ENCODE peak calls at places on chromosomes 3 and 15, in ten cellular contexts. D is breast epithelium, I is GM12865, H is cardiac muscle cell, X is PC-3, E is stomach, G is tibial nerve, N is cardiac fibroblast, F is brain microvascular endothelial cell, A is mammary epithelial cell. O is an unnamed sample.

GRCh38 chr3:58102976-58103447 is 94.8 kb downstream of the FLNB start:
- DNase-seq in D (peak), I (no peak), H (no peak), X (no peak), E (peak), G (no peak), N (no peak), F (no peak), A (peak), O (no peak)

GRCh38 chr3:138412821-138413531 is 21.4 kb upstream of the ESYT3 start:
- DNase-seq in D (no peak), I (no peak), H (no peak), X (peak), E (no peak), G (no peak), N (peak), F (no peak), A (no peak), O (no peak)

GRCh38 chr15:75929799-75930565 is 26.3 kb downstream of the FBXO22 start:
- DNase-seq in D (no peak), I (peak), H (peak), X (no peak), E (no peak), G (no peak), N (no peak), F (no peak), A (no peak), O (no peak)

GRCh38 chr15:67762610-67763368 is 62.5 kb upstream of the SKOR1 start:
- DNase-seq in D (no peak), I (peak), H (no peak), X (no peak), E (no peak), G (no peak), N (no peak), F (no peak), A (no peak), O (no peak)

GRCh38 chr3:775178-775885 is 317.5 kb upstream of the CNTN6 start:
- DNase-seq in D (no peak), I (peak), H (no peak), X (peak), E (no peak), G (no peak), N (no peak), F (no peak), A (peak), O (no peak)

GRCh38 chr3:178063475-178063874 is 472.8 kb upstream of the KCNMB2 start:
- DNase-seq in D (no peak), I (no peak), H (no peak), X (peak), E (no peak), G (no peak), N (peak), F (no peak), A (no peak), O (peak)

GRCh38 chr3:66499881-66500574 is 794 bp downstream of the LRIG1 start:
- DNase-seq in D (no peak), I (peak), H (peak), X (no peak), E (peak), G (peak), N (peak), F (no peak), A (peak), O (no peak)

GRCh38 chr15:68620721-68621528 is 42.1 kb downstream of the CORO2B start:
- DNase-seq in D (peak), I (no peak), H (peak), X (no peak), E (peak), G (peak), N (peak), F (peak), A (no peak), O (peak)

GRCh38 chr3:58299839-58300516 is 6.1 kb upstream of the RPP14 start:
- DNase-seq in D (no peak), I (peak), H (peak), X (peak), E (no peak), G (peak), N (peak), F (peak), A (peak), O (peak)

DNA sequence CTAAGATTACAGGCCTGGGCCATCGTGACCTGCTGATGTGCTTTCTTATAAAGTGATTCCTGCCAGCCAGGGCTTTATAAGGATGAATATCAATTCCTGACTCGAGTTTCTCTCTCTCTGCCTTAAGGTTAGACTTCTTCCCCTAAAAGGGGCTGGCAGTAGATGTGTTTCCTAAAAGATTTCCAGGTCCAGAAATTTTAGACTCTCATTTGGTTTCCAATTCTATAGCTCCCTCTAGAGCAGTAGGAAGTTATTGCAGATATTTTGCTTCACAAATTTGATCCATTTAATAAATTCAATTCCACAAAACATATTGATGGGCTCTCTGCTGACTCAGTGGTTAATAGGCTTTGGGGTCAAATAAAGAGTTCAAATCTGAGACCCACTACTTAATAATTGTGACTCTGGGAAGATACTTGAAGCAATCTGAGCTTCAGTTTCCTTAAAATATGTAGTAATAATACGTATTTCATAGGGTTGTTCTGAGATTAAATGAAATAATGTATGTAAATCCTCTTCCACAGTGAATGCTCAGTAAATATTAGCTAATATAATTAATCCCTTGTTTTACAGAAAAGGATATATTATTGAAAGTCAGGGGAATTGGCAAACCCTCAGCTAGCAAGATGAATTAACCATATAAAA is 2.1 kb downstream of the TRIM69 start:
- DNase-seq in D (no peak), I (peak), H (peak), X (peak), E (no peak), G (no peak), N (peak), F (no peak), A (peak), O (no peak)
- H3K4me3 ChIP-seq in D (no peak), I (no peak), H (no peak), X (no peak), E (no peak), G (no peak), N (no peak), F (no peak), A (no peak), O (no peak)

DNA sequence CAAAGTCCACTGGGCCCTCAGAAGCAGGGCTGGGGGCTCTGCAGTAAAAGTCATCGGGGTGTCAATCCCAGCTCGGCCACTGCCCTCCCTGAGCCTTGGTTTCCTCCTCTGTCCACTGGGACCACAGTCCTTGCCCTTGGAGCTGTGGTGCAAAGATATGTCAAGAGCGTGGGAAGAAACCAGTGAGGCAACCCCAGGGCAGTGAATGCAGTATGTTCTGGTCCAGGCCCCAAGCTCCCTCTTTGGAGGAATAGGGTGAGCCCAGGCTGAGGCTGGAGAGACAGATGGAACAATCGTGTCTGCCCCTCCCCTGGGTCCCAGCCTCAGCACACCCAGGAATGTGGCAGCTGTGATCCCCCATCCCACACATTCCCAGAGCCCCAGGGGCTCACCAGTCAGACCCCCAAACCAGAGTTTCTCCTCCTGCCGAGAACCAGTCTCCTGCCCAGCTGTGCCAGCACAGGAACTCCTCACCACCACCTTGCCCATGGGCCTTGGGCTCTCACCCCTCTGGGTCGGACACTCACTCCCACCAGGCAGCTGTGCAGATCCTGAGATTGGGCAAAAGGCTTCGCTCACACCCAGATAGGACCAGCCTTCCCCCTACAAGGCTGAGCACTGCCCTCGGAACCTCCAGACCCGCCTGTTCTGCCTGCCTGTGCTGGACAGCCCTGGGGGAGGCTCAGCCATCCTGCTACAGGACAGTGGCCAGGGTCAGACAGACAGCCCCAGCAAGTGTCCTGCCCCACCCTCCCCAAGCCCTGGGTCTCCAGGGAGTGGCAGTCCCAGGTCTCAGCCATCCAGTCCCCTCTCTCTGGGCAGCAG is 546 bp downstream of the GRIP2 start:
- DNase-seq in D (no peak), I (no peak), H (no peak), X (no peak), E (no peak), G (no peak), N (no peak), F (no peak), A (no peak), O (no peak)
- H3K4me3 ChIP-seq in D (peak), I (no peak), H (no peak), X (no peak), E (no peak), G (no peak), N (no peak), F (no peak), A (no peak), O (no peak)

GRCh38 chr3:52441122-52441771 is 3.7 kb downstream of the SEMA3G start:
- DNase-seq in D (no peak), I (no peak), H (no peak), X (no peak), E (no peak), G (no peak), N (no peak), F (no peak), A (no peak), O (no peak)
- H3K4me3 ChIP-seq in D (peak), I (no peak), H (no peak), X (no peak), E (no peak), G (no peak), N (no peak), F (no peak), A (no peak), O (no peak)

GRCh38 chr3:24492971-24493551 is 1.6 kb downstream of the THRB start:
- DNase-seq in D (no peak), I (no peak), H (no peak), X (peak), E (no peak), G (no peak), N (no peak), F (no peak), A (no peak), O (no peak)
- H3K4me3 ChIP-seq in D (peak), I (no peak), H (no peak), X (peak), E (peak), G (no peak), N (no peak), F (no peak), A (peak), O (no peak)

DNA sequence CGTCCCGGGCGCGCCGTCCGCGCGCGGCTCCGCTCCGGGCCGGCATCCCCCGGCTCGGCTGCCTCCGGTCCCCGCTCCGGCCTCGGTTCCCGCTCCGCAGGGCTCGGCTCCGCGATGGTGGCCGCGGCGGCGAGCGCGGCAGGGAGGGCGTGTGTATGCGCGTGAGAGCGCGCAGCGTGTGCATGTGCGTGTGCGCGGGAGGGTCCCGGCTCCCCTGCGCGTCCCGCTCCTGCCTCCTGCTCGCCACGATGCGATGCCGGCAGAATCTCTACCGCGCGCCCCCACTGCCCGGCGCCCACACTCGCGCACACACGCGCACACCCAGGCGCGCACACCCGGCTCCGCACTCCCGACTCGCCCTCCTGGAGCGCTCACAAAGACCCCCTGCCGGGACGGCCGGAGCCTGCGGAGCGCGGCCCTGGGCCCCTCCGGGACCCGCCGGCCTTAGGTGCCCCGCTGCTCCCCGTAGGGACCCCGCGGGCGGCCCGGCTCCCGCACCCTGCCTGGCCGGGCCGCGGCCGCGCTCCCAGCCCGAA is 186.6 kb upstream of the LINGO1 start:
- DNase-seq in D (no peak), I (no peak), H (peak), X (no peak), E (no peak), G (no peak), N (no peak), F (no peak), A (peak), O (no peak)
- H3K4me3 ChIP-seq in D (peak), I (no peak), H (peak), X (no peak), E (peak), G (peak), N (no peak), F (no peak), A (peak), O (peak)

GRCh38 chr15:88645171-88646087 is 6.6 kb downstream of the ISG20 start:
- DNase-seq in D (no peak), I (peak), H (no peak), X (no peak), E (peak), G (no peak), N (no peak), F (no peak), A (no peak), O (no peak)

GRCh38 chr15:88637841-88638625 is 783 bp upstream of the ISG20 start:
- DNase-seq in D (no peak), I (no peak), H (no peak), X (no peak), E (no peak), G (no peak), N (no peak), F (no peak), A (no peak), O (no peak)

GRCh38 chr15:88638626-88639372 is at the start of gene ISG20:
- DNase-seq in D (peak), I (peak), H (peak), X (peak), E (peak), G (peak), N (peak), F (peak), A (peak), O (peak)

GRCh38 chr15:88644741-88645140 is 5.9 kb downstream of the ISG20 start:
- DNase-seq in D (no peak), I (no peak), H (no peak), X (no peak), E (peak), G (no peak), N (no peak), F (no peak), A (no peak), O (no peak)

GRCh38 chr15:88641959-88642452 is 3.2 kb downstream of the ISG20 start:
- DNase-seq in D (no peak), I (no peak), H (no peak), X (no peak), E (no peak), G (no peak), N (no peak), F (no peak), A (no peak), O (no peak)
- H3K4me3 ChIP-seq in D (no peak), I (peak), H (no peak), X (no peak), E (no peak), G (no peak), N (no peak), F (no peak), A (no peak), O (no peak)

DNA sequence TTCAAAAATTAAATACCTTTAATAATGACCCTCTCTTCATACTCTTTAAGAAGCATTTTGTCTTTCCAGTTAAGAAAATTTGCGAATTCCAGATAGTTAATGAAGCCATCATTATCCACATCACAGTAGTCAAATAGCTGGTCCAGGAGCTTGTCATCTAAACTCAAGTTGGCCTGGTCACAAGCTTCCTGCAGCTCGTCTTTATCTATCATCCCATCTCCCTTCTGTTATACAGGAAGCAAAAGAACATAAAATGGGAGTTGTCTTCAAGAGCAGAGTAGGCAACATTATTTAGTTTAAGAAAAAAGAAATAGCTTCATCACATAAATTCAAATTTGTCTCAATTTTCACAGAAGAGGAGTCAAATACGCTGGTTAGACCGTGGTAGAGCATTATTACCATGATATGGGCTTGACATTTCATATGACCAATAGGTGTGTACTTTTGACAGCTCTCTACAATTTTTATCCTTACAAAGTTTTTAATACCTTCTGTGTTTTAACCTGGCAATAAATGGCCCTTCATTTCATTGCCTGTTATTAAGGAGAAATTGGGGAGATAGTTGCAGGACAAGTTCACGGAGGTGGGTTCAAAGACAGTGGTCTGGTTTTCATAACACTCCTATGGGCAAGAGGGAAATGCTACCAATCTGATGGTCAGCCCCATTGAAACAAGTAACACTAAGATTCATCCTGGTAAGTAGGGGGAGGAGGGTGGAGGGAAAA is 45.4 kb downstream of the EFHB start:
- DNase-seq in D (no peak), I (no peak), H (no peak), X (peak), E (no peak), G (no peak), N (no peak), F (no peak), A (no peak), O (no peak)
- H3K4me3 ChIP-seq in D (peak), I (no peak), H (no peak), X (peak), E (no peak), G (no peak), N (peak), F (peak), A (no peak), O (no peak)

DNA sequence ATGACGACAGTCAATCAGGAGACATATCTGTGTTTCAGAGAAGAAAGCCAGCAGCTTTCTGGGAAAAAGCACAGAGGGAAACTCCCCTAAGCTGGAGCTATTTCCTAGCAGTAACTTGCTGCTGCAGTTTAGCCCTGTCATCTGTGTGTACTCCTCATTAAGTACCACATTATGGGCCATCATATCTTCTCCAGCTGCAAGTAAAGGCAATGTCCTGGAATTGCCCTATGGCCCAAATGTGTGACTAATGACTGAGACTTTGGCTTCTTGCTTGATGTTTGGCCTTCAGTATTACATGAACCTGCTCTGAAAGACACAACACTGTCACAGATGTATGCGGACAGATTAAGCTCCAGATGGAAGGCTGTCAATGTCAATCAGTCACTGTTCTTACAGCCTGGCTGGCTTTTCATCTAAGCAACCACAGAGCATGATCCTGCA is 190.8 kb downstream of the FHIT start:
- DNase-seq in D (no peak), I (no peak), H (no peak), X (peak), E (no peak), G (no peak), N (no peak), F (no peak), A (peak), O (no peak)
- H3K4me3 ChIP-seq in D (no peak), I (no peak), H (no peak), X (no peak), E (no peak), G (no peak), N (no peak), F (no peak), A (no peak), O (no peak)

O was measured in skeletal muscle cell.